ENCODE peak calls at places on chromosomes 13 and 19, in four cellular contexts. W is endodermal cell, G is psoas muscle, J is heart right ventricle. S is an unnamed sample.

GRCh38 chr13:71517004-71517403 is 350.0 kb downstream of the DACH1 start:
- DNase-seq in J (no peak), W (no peak), G (no peak), S (peak)

GRCh38 chr19:28793391-28794168 is 419.4 kb downstream of the UQCRFS1 start:
- DNase-seq in W (peak), G (no peak), J (no peak), S (no peak)

GRCh38 chr19:18300930-18301717 is 19.7 kb upstream of the JUND start:
- DNase-seq in J (peak), W (peak), G (peak), S (no peak)

GRCh38 chr19:7401694-7402093 is 53.0 kb downstream of the ARHGEF18 start:
- DNase-seq in W (no peak), J (no peak), G (no peak), S (no peak)

GRCh38 chr13:33323766-33324525 is 38.4 kb upstream of the STARD13 start:
- DNase-seq in G (no peak), J (no peak), W (no peak), S (no peak)

GRCh38 chr13:75481176-75482069 is 546 bp downstream of the TBC1D4 start:
- DNase-seq in G (peak), W (peak), J (peak), S (no peak)

GRCh38 chr19:33804021-33804799 is 7.5 kb downstream of the KCTD15 start:
- DNase-seq in J (peak), W (no peak), G (no peak), S (peak)

GRCh38 chr19:7242601-7243258 is 51.5 kb downstream of the INSR start:
- DNase-seq in J (peak), W (no peak), G (no peak), S (peak)

GRCh38 chr19:1884291-1884718 is 991 bp downstream of the ABHD17A start:
- DNase-seq in W (peak), J (no peak), G (no peak), S (no peak)

GRCh38 chr13:75635621-75636338 is at the start of gene LMO7:
- DNase-seq in J (peak), W (peak), G (peak), S (no peak)

GRCh38 chr13:112970552-112971287 is 1.7 kb downstream of the MCF2L start:
- DNase-seq in W (no peak), G (peak), J (no peak), S (no peak)

GRCh38 chr19:11187409-11187808 is 9.9 kb downstream of the KANK2 start:
- DNase-seq in J (no peak), G (no peak), W (no peak), S (no peak)

GRCh38 chr13:112065867-112066623 is 904 bp upstream of the SOX1 start:
- DNase-seq in J (no peak), G (no peak), W (peak), S (no peak)

GRCh38 chr13:39415003-39415402 is 188.0 kb downstream of the LHFPL6 start:
- DNase-seq in W (no peak), J (peak), G (no peak), S (no peak)

GRCh38 chr19:17872251-17873001 is 681 bp downstream of the SLC5A5 start:
- DNase-seq in W (peak), J (no peak), G (no peak), S (no peak)

GRCh38 chr13:41562083-41562482 is 104.7 kb downstream of the RGCC start:
- DNase-seq in W (no peak), G (peak), J (peak), S (peak)

GRCh38 chr13:77386046-77386445 is 59.2 kb upstream of the MYCBP2 start:
- DNase-seq in G (no peak), J (no peak), W (no peak), S (peak)

GRCh38 chr13:102049853-102050252 is 352.0 kb downstream of the FGF14 start:
- DNase-seq in W (no peak), G (no peak), J (no peak), S (no peak)

GRCh38 chr13:111033172-111034133 is 81.7 kb upstream of the ARHGEF7 start:
- DNase-seq in W (no peak), G (no peak), J (no peak), S (peak)

GRCh38 chr19:53981408-53981998 is 9.9 kb upstream of the CACNG6 start:
- DNase-seq in W (peak), J (no peak), G (no peak), S (no peak)

DNA sequence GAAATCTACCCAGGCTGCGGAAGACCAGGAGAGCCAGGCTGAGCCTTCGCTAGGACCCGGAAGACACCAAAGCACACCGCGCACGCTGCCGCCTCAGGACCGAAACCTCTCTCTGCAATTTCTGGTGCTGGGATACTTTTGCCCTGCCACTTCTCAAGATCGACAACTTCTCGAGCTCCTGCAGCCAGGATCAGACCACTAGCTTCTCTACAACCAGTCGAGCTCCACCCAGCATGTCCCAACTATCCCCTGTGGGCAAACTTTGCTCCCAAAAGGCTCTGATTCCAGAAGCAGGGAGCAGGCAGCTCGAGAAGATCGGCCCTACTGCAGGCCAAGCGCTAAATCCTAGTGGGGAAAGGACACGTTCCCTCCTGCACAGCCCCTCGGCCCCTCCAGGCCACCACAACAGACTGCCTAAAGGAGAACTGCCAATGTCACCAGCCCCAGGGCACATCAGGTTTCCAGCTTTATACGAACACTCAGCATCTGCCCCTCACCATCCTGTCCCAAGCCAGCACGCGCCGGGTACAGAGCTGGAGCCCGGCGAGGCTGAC is 981 bp downstream of the AKAP8 start:
- DNase-seq in J (no peak), G (peak), W (peak), S (peak)
- H3K4me3 ChIP-seq in J (peak), G (peak), W (peak), S (peak)

DNA sequence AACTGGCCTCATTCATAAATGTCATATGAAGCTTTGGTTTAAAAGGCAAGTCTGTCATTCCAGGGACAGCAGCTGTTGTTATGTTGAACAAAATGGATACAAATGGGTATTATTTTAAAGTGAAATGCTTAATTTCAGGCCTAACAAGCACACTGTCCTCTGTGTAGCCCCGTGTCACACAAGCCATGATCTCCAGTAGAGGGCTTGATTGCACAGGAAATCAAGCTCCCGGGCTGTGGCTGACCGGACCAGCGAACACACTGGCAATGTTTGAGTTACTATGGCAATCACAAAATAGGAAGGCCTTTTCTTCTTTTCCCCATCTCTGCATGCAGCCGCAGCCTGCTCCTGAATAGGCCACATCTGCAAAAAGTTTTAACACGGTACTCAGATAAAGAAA is 64.0 kb upstream of the GSX1 start:
- DNase-seq in W (peak), J (no peak), G (no peak), S (no peak)
- TF ChIP-seq CTCF in W (peak), J (no peak), G (no peak), S (no peak)

GRCh38 chr19:13016628-13017305 is 21.5 kb downstream of the NFIX start:
- DNase-seq in G (no peak), W (peak), J (no peak), S (no peak)
- H3K4me3 ChIP-seq in G (peak), W (peak), J (no peak), S (no peak)

GRCh38 chr13:26708007-26708297 is 52.6 kb downstream of the GPR12 start:
- DNase-seq in W (no peak), J (no peak), G (no peak), S (no peak)
- TF ChIP-seq CTCF in W (no peak), J (no peak), G (no peak), S (no peak)

GRCh38 chr19:10009269-10009665 is 1.0 kb downstream of the COL5A3 start:
- DNase-seq in G (peak), J (peak), W (peak), S (no peak)
- H3K4me3 ChIP-seq in G (peak), J (peak), W (no peak), S (no peak)

DNA sequence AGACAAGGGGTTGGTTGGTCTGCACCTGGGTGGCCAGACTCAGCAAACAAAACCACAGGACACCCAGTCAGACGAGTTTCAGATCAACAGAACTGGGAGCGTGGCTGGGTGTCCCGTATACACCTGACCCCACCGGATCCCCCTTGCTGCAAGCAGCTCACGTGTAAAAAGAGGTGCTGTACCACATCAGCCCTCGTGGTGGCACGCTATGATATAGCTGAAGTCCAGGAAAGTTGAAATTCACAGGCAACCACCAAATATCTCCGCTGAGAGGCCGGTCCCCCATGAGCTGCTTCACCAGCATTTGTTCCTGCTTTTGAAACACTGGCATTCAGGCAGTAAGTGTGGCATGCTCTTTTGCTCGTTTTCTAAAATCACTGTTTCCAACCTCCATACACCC is 92.3 kb downstream of the TUBA3C start:
- DNase-seq in G (no peak), J (no peak), W (no peak), S (no peak)
- TF ChIP-seq CTCF in G (no peak), J (no peak), W (no peak), S (no peak)

DNA sequence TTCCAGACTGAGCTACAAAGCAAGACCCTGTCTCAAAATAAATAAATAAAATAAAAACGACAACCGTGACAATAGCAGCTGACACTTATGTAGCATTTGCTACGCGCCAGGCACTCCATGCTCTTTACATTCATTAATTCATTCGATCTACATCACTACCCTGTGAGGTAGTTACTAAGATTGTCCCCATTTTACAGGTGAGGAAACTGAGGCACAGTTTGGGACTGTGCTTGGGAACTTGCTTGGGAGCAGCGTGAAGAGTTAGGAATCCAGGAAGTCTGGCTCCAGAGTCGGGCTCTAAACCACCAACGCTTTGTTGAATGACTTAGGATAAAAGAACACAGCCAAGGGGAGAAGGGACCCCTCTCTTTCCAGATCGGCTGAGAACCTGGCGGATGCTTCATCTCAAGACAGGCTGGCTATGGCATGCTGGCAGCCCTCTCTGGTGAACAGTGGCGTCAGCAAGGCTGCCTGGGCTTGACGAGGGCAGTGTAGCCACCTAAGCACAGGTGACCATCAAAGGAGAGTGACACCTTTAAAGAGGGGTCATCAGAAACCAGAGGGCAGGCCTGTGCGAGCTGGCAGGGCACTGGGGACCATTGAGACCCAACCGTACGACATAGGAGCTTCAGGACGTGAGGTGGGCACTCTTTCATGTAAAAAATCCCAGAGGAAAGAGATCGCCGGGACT is 591 bp downstream of the DOHH start:
- DNase-seq in W (no peak), J (no peak), G (no peak), S (no peak)
- H3K4me3 ChIP-seq in W (peak), J (peak), G (peak), S (peak)

GRCh38 chr13:20489185-20489820 is 36.4 kb downstream of the CRYL1 start:
- DNase-seq in W (peak), J (no peak), G (no peak), S (peak)
- TF ChIP-seq CTCF in W (no peak), J (peak), G (peak), S (peak)

DNA sequence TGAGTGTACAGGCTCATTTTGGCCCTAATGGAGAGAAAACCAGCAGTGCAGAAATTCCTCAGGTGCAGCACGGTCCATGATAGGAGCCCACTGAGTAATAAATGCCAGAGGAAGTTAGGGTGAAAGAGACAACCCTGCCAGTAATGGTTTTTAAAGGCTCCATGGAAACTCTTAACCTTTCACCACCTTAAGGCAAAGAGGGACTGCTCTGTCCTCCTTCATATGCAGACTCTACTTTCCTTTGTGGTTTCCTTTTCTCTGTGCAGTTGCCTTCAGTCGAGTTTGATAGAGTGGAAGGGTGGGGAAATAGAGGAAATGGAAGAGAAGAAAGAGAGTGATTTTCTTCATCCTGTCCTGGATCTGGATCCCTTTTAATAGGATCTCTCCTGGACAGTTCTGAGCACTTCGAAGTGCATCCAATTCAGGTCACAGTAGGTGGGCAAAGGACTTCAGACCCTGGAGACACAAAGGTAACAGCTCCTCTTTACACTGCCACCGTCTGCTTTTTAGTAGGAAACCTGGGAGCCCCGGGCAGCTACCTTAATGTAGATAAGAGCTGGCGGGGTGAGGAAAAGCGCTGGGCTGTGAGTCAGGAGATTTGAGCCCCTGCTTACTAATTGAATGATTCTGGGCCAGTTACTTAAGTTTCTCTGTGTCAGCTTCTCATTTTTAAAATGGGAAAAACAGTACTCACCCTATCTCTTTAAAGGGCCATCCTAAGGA is 294.8 kb downstream of the KCNRG start:
- DNase-seq in J (no peak), W (peak), G (no peak), S (no peak)
- H3K4me3 ChIP-seq in J (no peak), W (no peak), G (no peak), S (no peak)

GRCh38 chr13:79724348-79725103 is 243.6 kb downstream of the NDFIP2 start:
- DNase-seq in G (no peak), W (no peak), J (no peak), S (no peak)

GRCh38 chr13:79722885-79723445 is 242.0 kb downstream of the NDFIP2 start:
- DNase-seq in G (no peak), W (no peak), J (no peak), S (no peak)

GRCh38 chr13:79725841-79726240 is 244.9 kb downstream of the NDFIP2 start:
- DNase-seq in W (no peak), J (no peak), G (no peak), S (no peak)

DNA sequence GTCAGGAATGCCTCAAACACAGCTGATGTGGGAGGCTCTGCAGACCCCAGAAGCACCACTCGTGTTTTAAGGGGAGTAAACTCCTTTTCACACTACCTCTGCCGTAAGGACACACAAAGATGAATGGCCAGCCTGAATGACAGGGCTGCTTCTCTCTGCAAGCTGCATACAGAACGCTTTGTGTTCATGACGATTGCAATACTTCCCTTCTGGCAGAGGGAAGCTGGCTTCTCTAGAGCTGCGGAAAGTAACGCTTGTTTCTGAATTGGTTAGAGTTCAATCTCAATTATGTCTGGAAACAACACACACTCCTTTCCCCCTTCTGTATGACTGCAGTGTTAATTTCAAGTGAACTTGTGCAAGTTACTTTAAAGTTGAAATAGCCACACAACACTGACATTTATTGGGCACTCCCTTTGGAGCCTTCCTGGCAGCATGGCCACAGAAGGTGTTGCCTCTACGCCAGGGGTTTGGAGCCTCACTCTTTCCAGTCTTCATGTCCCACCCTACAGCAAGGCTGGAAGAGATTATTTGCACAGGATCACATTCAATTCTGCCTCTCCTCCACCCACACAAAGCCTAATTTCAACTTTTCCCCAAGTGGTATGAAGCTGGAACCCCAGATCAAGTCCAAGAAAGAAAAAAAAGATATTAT is 242.6 kb downstream of the NDFIP2 start:
- DNase-seq in W (no peak), J (peak), G (no peak), S (no peak)
- TF ChIP-seq CTCF in W (no peak), J (no peak), G (no peak), S (no peak)

S was measured in bronchial epithelial cell.